ENCODE peak calls at places on chromosomes 4 and X, in eight cellular contexts. One of them, this sample, is unnamed.

GRCh38 chrX:150504399-150505186 is 63.8 kb upstream of the MTM1 start:
- DNase-seq in RPMI8226: no peak
- DNase-seq in NCI-H345: no peak
- DNase-seq in NCI-H1048: no peak
- DNase-seq in Right ventricle myocardium superior: no peak
- DNase-seq in heart right ventricle: no peak
- DNase-seq in stromal cell of bone marrow: peak
- DNase-seq in spleen: no peak
- DNase-seq in this sample: no peak

GRCh38 chr4:105909699-105910340 is 14.5 kb downstream of the NPNT start:
- DNase-seq in RPMI8226: no peak
- DNase-seq in NCI-H345: peak
- DNase-seq in NCI-H1048: no peak
- DNase-seq in Right ventricle myocardium superior: no peak
- DNase-seq in heart right ventricle: no peak
- DNase-seq in stromal cell of bone marrow: peak
- DNase-seq in spleen: no peak
- DNase-seq in this sample: no peak

GRCh38 chr4:140003851-140004579 is 150.0 kb downstream of the MAML3 start:
- DNase-seq in RPMI8226: no peak
- DNase-seq in NCI-H345: no peak
- DNase-seq in NCI-H1048: no peak
- DNase-seq in Right ventricle myocardium superior: no peak
- DNase-seq in heart right ventricle: no peak
- DNase-seq in stromal cell of bone marrow: no peak
- DNase-seq in spleen: no peak
- DNase-seq in this sample: no peak

GRCh38 chr4:162015090-162015489 is 148.7 kb downstream of the FSTL5 start:
- DNase-seq in RPMI8226: no peak
- DNase-seq in NCI-H345: no peak
- DNase-seq in NCI-H1048: no peak
- DNase-seq in Right ventricle myocardium superior: no peak
- DNase-seq in heart right ventricle: no peak
- DNase-seq in stromal cell of bone marrow: no peak
- DNase-seq in spleen: no peak
- DNase-seq in this sample: no peak

GRCh38 chr4:122666527-122667245 is 45.8 kb upstream of the IL21 start:
- DNase-seq in RPMI8226: no peak
- DNase-seq in NCI-H345: no peak
- DNase-seq in NCI-H1048: no peak
- DNase-seq in Right ventricle myocardium superior: no peak
- DNase-seq in heart right ventricle: no peak
- DNase-seq in stromal cell of bone marrow: peak
- DNase-seq in spleen: no peak
- DNase-seq in this sample: no peak

GRCh38 chr4:25908491-25908901 is 5.5 kb upstream of the SMIM20 start:
- DNase-seq in RPMI8226: no peak
- DNase-seq in NCI-H345: no peak
- DNase-seq in NCI-H1048: no peak
- DNase-seq in Right ventricle myocardium superior: no peak
- DNase-seq in heart right ventricle: no peak
- DNase-seq in stromal cell of bone marrow: peak
- DNase-seq in spleen: no peak
- DNase-seq in this sample: no peak

GRCh38 chrX:2550288-2551020 is 49.7 kb upstream of the DHRSX start:
- DNase-seq in RPMI8226: no peak
- DNase-seq in NCI-H345: peak
- DNase-seq in NCI-H1048: no peak
- DNase-seq in Right ventricle myocardium superior: no peak
- DNase-seq in heart right ventricle: no peak
- DNase-seq in stromal cell of bone marrow: no peak
- DNase-seq in spleen: no peak
- DNase-seq in this sample: no peak

GRCh38 chr4:124710253-124710849 is 2.2 kb downstream of the ANKRD50 start:
- DNase-seq in RPMI8226: no peak
- DNase-seq in NCI-H345: no peak
- DNase-seq in NCI-H1048: no peak
- DNase-seq in Right ventricle myocardium superior: no peak
- DNase-seq in heart right ventricle: no peak
- DNase-seq in stromal cell of bone marrow: no peak
- DNase-seq in spleen: no peak
- DNase-seq in this sample: no peak

GRCh38 chr4:24686866-24687672 is 102.7 kb upstream of the DHX15 start:
- DNase-seq in RPMI8226: no peak
- DNase-seq in NCI-H345: no peak
- DNase-seq in NCI-H1048: no peak
- DNase-seq in Right ventricle myocardium superior: no peak
- DNase-seq in heart right ventricle: peak
- DNase-seq in stromal cell of bone marrow: peak
- DNase-seq in spleen: no peak
- DNase-seq in this sample: no peak

GRCh38 chrX:39718951-39719350 is 378.8 kb downstream of the BCOR start:
- DNase-seq in RPMI8226: no peak
- DNase-seq in NCI-H345: no peak
- DNase-seq in NCI-H1048: no peak
- DNase-seq in Right ventricle myocardium superior: no peak
- DNase-seq in heart right ventricle: no peak
- DNase-seq in stromal cell of bone marrow: no peak
- DNase-seq in spleen: no peak
- DNase-seq in this sample: no peak

GRCh38 chr4:165384608-165385007 is 5.8 kb downstream of the CPE start:
- DNase-seq in RPMI8226: no peak
- DNase-seq in NCI-H345: peak
- DNase-seq in NCI-H1048: no peak
- DNase-seq in Right ventricle myocardium superior: no peak
- DNase-seq in heart right ventricle: no peak
- DNase-seq in stromal cell of bone marrow: no peak
- DNase-seq in spleen: no peak
- DNase-seq in this sample: no peak

GRCh38 chr4:68416591-68416990 is 30.7 kb upstream of the TMPRSS11E start:
- DNase-seq in RPMI8226: no peak
- DNase-seq in NCI-H345: no peak
- DNase-seq in NCI-H1048: no peak
- DNase-seq in Right ventricle myocardium superior: no peak
- DNase-seq in heart right ventricle: no peak
- DNase-seq in stromal cell of bone marrow: peak
- DNase-seq in spleen: no peak
- DNase-seq in this sample: no peak

GRCh38 chr4:18404642-18405041 is 383.1 kb upstream of the LCORL start:
- DNase-seq in RPMI8226: no peak
- DNase-seq in NCI-H345: no peak
- DNase-seq in NCI-H1048: no peak
- DNase-seq in Right ventricle myocardium superior: no peak
- DNase-seq in heart right ventricle: no peak
- DNase-seq in stromal cell of bone marrow: no peak
- DNase-seq in spleen: no peak
- DNase-seq in this sample: no peak

GRCh38 chr4:185396724-185397402 is at the start of gene ANKRD37:
- DNase-seq in RPMI8226: peak
- DNase-seq in NCI-H345: peak
- DNase-seq in NCI-H1048: no peak
- DNase-seq in Right ventricle myocardium superior: peak
- DNase-seq in heart right ventricle: peak
- DNase-seq in stromal cell of bone marrow: no peak
- DNase-seq in spleen: peak
- DNase-seq in this sample: no peak

This sample was measured in psoas muscle.